ENCODE peak calls at places on chromosomes 5 and 9, in five cellular contexts. K is neural progenitor cell, R is transverse colon, X is OCI-LY7, H is glutamatergic neuron. N is an unnamed sample.

GRCh38 chr9:76852026-76852425 is 53.9 kb downstream of the PRUNE2 start:
- DNase-seq in K (no peak), R (no peak), X (no peak), H (no peak), N (no peak)

GRCh38 chr9:69768716-69769115 is 8.9 kb upstream of the PTAR1 start:
- DNase-seq in K (no peak), R (no peak), X (no peak), H (no peak), N (no peak)

GRCh38 chr5:28603869-28604268 is 1565.5 kb upstream of the CDH9 start:
- DNase-seq in K (no peak), R (no peak), X (no peak), H (no peak), N (no peak)

GRCh38 chr9:96651626-96652025 is 3.5 kb downstream of the PRXL2C start:
- DNase-seq in K (no peak), R (no peak), X (peak; percentile 36), H (no peak), N (peak; percentile 48)

GRCh38 chr5:154972476-154973080 is 31.7 kb downstream of the MRPL22 start:
- DNase-seq in K (peak; percentile 36), R (no peak), X (peak; percentile 25), H (peak; percentile 52), N (no peak)

GRCh38 chr9:111438576-111439235 is 45.5 kb downstream of the ECPAS start:
- DNase-seq in K (no peak), R (no peak), X (no peak), H (no peak), N (no peak)

GRCh38 chr5:174315871-174316270 is 270.4 kb downstream of the NSG2 start:
- DNase-seq in K (no peak), R (no peak), X (no peak), H (no peak), N (no peak)

GRCh38 chr9:21988056-21988990 is 5.9 kb downstream of the CDKN2A start:
- DNase-seq in K (no peak), R (no peak), X (no peak), H (no peak), N (no peak)

GRCh38 chr5:14945450-14945849 is 73.9 kb upstream of the ANKH start:
- DNase-seq in K (no peak), R (no peak), X (no peak), H (no peak), N (no peak)

GRCh38 chr9:93319992-93320490 is 131.4 kb upstream of the FAM120A start:
- DNase-seq in K (no peak), R (no peak), X (no peak), H (no peak), N (no peak)

GRCh38 chr5:37005252-37005651 is 128.7 kb downstream of the NIPBL start:
- DNase-seq in K (no peak), R (no peak), X (no peak), H (no peak), N (no peak)

GRCh38 chr9:135338546-135338945 is 141.0 kb upstream of the PPP1R26 start:
- DNase-seq in K (no peak), R (no peak), X (no peak), H (no peak), N (no peak)

GRCh38 chr9:130763585-130764200 is 70.1 kb downstream of the EXOSC2 start:
- DNase-seq in K (no peak), R (no peak), X (no peak), H (no peak), N (no peak)

GRCh38 chr5:1394881-1395860 is 50.1 kb downstream of the SLC6A3 start:
- DNase-seq in K (no peak), R (no peak), X (no peak), H (peak; percentile 13), N (no peak)

GRCh38 chr9:30103647-30104394 is 2280.6 kb upstream of the ACO1 start:
- DNase-seq in K (no peak), R (no peak), X (no peak), H (no peak), N (no peak)

GRCh38 chr5:72152506-72152905 is 45.2 kb downstream of the MAP1B start:
- DNase-seq in K (no peak), R (no peak), X (no peak), H (no peak), N (no peak)

GRCh38 chr9:70601000-70601929 is 186.8 kb upstream of the KLF9 start:
- DNase-seq in K (no peak), R (peak; percentile 89), X (no peak), H (no peak), N (no peak)

GRCh38 chr5:150781706-150782614 is 3.4 kb downstream of the SMIM3 start:
- DNase-seq in K (peak; percentile 20), R (peak; percentile 51), X (no peak), H (no peak), N (no peak)

GRCh38 chr9:71725590-71726338 is 42.5 kb downstream of the CEMIP2 start:
- DNase-seq in K (no peak), R (no peak), X (no peak), H (no peak), N (no peak)

GRCh38 chr5:32223972-32224608 is 50.0 kb upstream of the GOLPH3 start:
- DNase-seq in K (peak; percentile 27), R (no peak), X (no peak), H (no peak), N (no peak)

GRCh38 chr9:119959846-119960545 is 590.8 kb upstream of the BRINP1 start:
- DNase-seq in K (no peak), R (no peak), X (no peak), H (no peak), N (no peak)

GRCh38 chr9:695252-695651 is 146.2 kb upstream of the DMRT1 start:
- DNase-seq in K (no peak), R (no peak), X (no peak), H (no peak), N (no peak)

GRCh38 chr9:114316605-114317230 is 6.2 kb upstream of the ORM1 start:
- DNase-seq in K (peak; percentile 68), R (no peak), X (no peak), H (no peak), N (no peak)

GRCh38 chr9:127319366-127320121 is 55.0 kb downstream of the GARNL3 start:
- DNase-seq in K (no peak), R (no peak), X (peak; percentile 37), H (no peak), N (no peak)

GRCh38 chr5:96332535-96333396 is 100.3 kb downstream of the PCSK1 start:
- DNase-seq in K (no peak), R (no peak), X (no peak), H (no peak), N (no peak)

GRCh38 chr5:35197351-35197750 is 32.9 kb downstream of the PRLR start:
- DNase-seq in K (no peak), R (no peak), X (no peak), H (no peak), N (no peak)

GRCh38 chr5:154646841-154647759 is 108.1 kb upstream of the LARP1 start:
- DNase-seq in K (peak; percentile 57), R (peak; percentile 78), X (no peak), H (no peak), N (no peak)

GRCh38 chr9:138010274-138010800 is 132.8 kb downstream of the CACNA1B start:
- DNase-seq in K (no peak), R (no peak), X (no peak), H (no peak), N (peak; percentile 7)

GRCh38 chr5:117752403-117752802 is 1177.8 kb upstream of the SEMA6A start:
- DNase-seq in K (no peak), R (no peak), X (no peak), H (no peak), N (no peak)
- TF ChIP-seq CTCF in K (no peak), R (no peak), X (no peak), H (no peak), N (no peak)

GRCh38 chr9:18822850-18823249 is 210.2 kb downstream of the SAXO1 start:
- DNase-seq in K (no peak), R (peak; percentile 24), X (no peak), H (no peak), N (no peak)

GRCh38 chr9:18825775-18826174 is 207.2 kb downstream of the SAXO1 start:
- DNase-seq in K (no peak), R (no peak), X (no peak), H (no peak), N (no peak)

GRCh38 chr9:18826248-18826647 is 206.8 kb downstream of the SAXO1 start:
- DNase-seq in K (peak; percentile 23), R (no peak), X (no peak), H (no peak), N (no peak)

GRCh38 chr9:18821794-18822193 is 211.2 kb downstream of the SAXO1 start:
- DNase-seq in K (no peak), R (no peak), X (no peak), H (no peak), N (no peak)

DNA sequence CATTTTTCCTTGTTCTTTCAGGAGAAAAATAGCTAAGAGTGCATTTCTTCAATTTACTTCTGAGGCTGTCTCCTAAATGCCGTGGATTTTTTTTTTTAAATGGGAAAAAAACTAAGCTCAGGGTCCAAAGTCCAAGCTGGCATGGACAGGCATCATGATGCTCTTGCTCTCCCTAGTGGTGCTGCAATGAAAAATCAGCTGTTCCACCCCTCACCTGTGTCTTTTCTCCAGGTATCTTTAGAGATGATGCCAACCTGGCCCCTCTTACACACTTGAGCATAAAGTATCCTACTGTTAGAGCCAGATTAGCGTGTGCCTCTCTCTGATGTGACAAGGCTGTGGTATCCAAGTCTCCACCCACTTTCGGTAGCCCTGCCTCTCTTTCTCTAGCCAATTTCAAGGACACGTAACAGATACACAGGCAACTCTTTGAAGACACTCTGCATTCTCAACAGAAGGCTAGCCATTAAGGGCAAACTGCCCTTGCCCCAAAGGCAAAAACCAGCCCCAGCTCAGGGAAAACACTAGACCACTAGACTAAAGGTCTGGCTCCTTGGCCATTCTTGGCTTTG is 208.8 kb downstream of the SAXO1 start:
- DNase-seq in K (no peak), R (peak; percentile 17), X (no peak), H (no peak), N (no peak)
- TF ChIP-seq CTCF in K (peak; percentile 46), R (peak; percentile 63), X (no peak), H (no peak), N (peak; percentile 42)

DNA sequence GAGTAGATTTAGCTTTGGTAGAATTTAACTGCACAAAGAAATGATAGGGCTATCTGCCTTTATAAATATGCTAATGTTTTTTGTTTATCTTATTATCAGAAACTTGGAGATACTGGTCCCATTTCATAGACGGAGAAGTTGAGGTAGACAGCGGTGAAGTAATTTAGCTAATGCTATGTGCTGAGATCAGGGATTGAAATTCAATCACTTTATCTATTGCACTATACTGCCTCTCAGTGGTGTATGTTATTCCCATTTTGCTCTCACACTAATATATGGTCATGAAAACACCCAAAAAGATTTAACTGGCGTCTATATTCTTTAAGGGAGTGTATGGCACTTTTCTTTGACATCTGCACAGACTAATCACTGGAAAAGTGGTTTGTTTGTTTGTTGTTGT is 725.9 kb upstream of the WWC1 start:
- DNase-seq in K (peak; percentile 16), R (no peak), X (no peak), H (no peak), N (peak; percentile 12)
- TF ChIP-seq CTCF in K (peak; percentile 50), R (no peak), X (peak; percentile 44), H (no peak), N (peak; percentile 32)

GRCh38 chr9:121842612-121842978 is 191.2 kb downstream of the DAB2IP start:
- DNase-seq in K (no peak), R (no peak), X (no peak), H (no peak), N (no peak)
- TF ChIP-seq CTCF in K (no peak), R (no peak), X (no peak), H (no peak), N (no peak)